ENCODE peak calls at places on chromosomes 11 and 22, in nine cellular contexts. B, J, M, S, L, E, Z, X and Q are unnamed samples.

GRCh38 chr11:2258501-2259465 is 11.6 kb downstream of the ASCL2 start:
- DNase-seq in B (peak; percentile 41), J (no peak), M (no peak), S (peak; percentile 13), L (peak; percentile 2), E (no peak), Z (peak; percentile 36), X (no peak), Q (no peak)

GRCh38 chr11:127925430-127925829 is 661.9 kb downstream of the ETS1 start:
- DNase-seq in B (no peak), J (no peak), M (no peak), S (no peak), L (no peak), E (no peak), Z (no peak), X (no peak), Q (no peak)

GRCh38 chr22:49191506-49191980 is 636.1 kb downstream of the BRD1 start:
- DNase-seq in B (no peak), J (no peak), M (no peak), S (no peak), L (no peak), E (no peak), Z (no peak), X (peak; percentile 62), Q (no peak)

GRCh38 chr22:44088976-44089570 is 65.0 kb downstream of the PARVB start:
- DNase-seq in B (no peak), J (peak; percentile 57), M (no peak), S (no peak), L (peak; percentile 44), E (no peak), Z (no peak), X (peak; percentile 45), Q (no peak)

GRCh38 chr11:110077866-110078325 is 15.3 kb upstream of the ZC3H12C start:
- DNase-seq in B (no peak), J (no peak), M (no peak), S (no peak), L (no peak), E (no peak), Z (no peak), X (no peak), Q (no peak)

GRCh38 chr11:16179668-16180067 is 176.7 kb downstream of the SOX6 start:
- DNase-seq in B (no peak), J (no peak), M (no peak), S (no peak), L (no peak), E (no peak), Z (no peak), X (no peak), Q (no peak)

GRCh38 chr11:59062602-59063529 is 23.2 kb upstream of the GLYATL1B start:
- DNase-seq in B (no peak), J (no peak), M (no peak), S (no peak), L (no peak), E (peak; percentile 2), Z (no peak), X (no peak), Q (no peak)

GRCh38 chr11:57124912-57125311 is 56.8 kb upstream of the LRRC55 start:
- DNase-seq in B (no peak), J (no peak), M (no peak), S (no peak), L (no peak), E (no peak), Z (no peak), X (no peak), Q (no peak)

GRCh38 chr11:5983443-5983842 is 3.3 kb downstream of the OR52L1 start:
- DNase-seq in B (no peak), J (no peak), M (no peak), S (no peak), L (no peak), E (no peak), Z (no peak), X (no peak), Q (no peak)

GRCh38 chr11:123454060-123454651 is 24.1 kb downstream of the GRAMD1B start:
- DNase-seq in B (peak; percentile 58), J (no peak), M (no peak), S (no peak), L (no peak), E (peak; percentile 97), Z (no peak), X (no peak), Q (no peak)

GRCh38 chr22:23155831-23156230 is 10.6 kb downstream of the RAB36 start:
- DNase-seq in B (no peak), J (no peak), M (no peak), S (no peak), L (no peak), E (no peak), Z (no peak), X (no peak), Q (no peak)

DNA sequence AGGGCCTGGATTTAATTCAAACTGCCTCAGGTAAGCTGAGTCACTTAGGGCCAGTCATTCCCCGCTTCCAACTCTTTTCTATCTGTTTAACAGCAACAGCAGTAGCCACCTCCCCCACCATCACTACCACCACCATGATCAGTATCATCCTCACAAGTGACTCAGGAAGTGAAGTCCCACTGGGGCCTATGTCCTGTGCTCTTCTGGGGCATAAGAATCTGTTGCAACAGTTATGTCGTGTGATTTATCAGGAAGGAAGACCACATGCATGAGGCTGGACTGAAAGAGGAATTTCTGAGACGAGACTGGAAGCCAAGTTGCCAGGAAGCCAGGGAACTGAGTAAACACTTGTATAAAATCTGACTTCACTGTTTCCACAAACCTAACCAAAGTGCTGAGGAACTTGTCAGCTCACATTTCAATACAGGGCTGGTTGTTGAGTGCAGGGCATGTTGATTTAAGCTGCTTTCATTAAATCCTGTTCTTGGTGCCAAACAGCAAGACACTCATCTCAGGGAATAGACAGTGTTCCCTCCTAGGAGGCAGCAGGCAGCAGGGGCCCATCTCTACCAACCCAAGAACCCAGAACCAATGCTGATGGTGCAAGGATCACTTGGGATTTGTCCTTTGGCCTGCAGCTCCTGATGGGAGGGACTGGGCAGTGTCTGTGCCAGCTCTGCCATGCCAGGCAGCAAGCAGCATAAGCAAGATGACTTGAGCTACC is 226.7 kb upstream of the NARS2 start:
- DNase-seq in B (no peak), J (peak; percentile 43), M (peak; percentile 41), S (peak; percentile 50), L (peak; percentile 45), E (peak; percentile 43), Z (no peak), X (no peak), Q (no peak)
- H3K4me1 ChIP-seq in B (no peaks in the 10 kb centered on the region), J (no peaks in the 10 kb centered on the region), M (peaks cover 57% of the 10 kb centered on the region), S (peaks cover 4% of the 10 kb centered on the region), L (peaks cover 12% of the 10 kb centered on the region), E (peaks cover 17% of the 10 kb centered on the region), Z (no peaks in the 10 kb centered on the region), X (peaks cover 11% of the 10 kb centered on the region), Q (peaks cover 32% of the 10 kb centered on the region)

DNA sequence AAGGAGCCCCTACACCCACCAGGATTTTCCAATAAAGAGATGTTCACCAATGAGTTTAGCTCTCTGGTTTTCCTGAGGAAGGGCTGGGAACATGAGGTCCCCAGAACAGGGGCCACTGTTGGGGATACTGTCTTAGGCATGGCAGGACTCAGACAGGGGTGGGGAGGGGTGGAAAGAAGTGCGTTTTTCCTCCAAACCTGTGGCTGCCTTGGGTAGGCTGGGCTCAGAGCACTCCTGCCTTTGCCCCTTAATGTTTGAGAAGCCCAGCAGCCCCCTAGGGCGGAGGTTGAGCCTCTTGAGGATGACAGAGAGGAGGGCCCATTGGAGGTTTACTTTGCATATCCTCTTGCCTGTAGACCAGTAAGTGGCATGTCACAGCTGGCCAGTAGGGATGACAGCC is 10.6 kb downstream of the MTFP1 start:
- DNase-seq in B (no peak), J (no peak), M (no peak), S (no peak), L (no peak), E (no peak), Z (no peak), X (peak; percentile 26), Q (no peak)
- H3K27ac ChIP-seq in B (peak overlapping the region; percentile 61), J (peak overlapping the region; percentile 37), M (no peak overlapping the region), S (no peak overlapping the region), L (peak overlapping the region; percentile 65), E (peak overlapping the region; percentile 4), Z (no peak overlapping the region), X (peak overlapping the region; percentile 43), Q (peak overlapping the region; percentile 44)

GRCh38 chr11:119236891-119237290 is 30.8 kb downstream of the CBL start:
- DNase-seq in B (no peak), J (no peak), M (no peak), S (no peak), L (no peak), E (no peak), Z (no peak), X (no peak), Q (no peak)

GRCh38 chr11:119236490-119236889 is 30.4 kb downstream of the CBL start:
- DNase-seq in B (no peak), J (no peak), M (no peak), S (no peak), L (no peak), E (no peak), Z (no peak), X (no peak), Q (no peak)

DNA sequence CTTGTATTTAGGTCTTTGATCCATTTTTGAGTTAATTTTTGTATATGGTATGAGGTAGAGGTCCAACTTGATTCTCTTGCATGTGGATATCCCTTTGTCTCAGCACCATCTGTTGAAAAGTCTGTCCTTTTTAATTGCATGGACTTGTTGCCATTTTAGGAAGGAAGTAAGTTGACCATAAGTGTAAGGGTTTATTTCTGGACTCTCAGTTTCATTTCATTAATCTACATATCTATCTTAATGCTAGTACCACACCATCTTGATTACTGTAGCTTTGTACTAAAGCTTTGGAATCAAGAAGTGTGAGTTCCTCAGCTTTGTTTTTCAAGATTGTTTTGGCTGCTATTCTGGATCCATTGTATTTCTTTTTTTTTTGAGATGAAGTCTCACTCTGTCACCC is 31.4 kb downstream of the CBL start:
- DNase-seq in B (no peak), J (no peak), M (no peak), S (no peak), L (no peak), E (no peak), Z (no peak), X (no peak), Q (no peak)
- H3K4me1 ChIP-seq in B (no peaks in the 10 kb centered on the region), J (no peaks in the 10 kb centered on the region), M (no peaks in the 10 kb centered on the region), S (no peaks in the 10 kb centered on the region), L (no peaks in the 10 kb centered on the region), E (peaks cover 5% of the 10 kb centered on the region), Z (no peaks in the 10 kb centered on the region), X (no peaks in the 10 kb centered on the region), Q (no peaks in the 10 kb centered on the region)

DNA sequence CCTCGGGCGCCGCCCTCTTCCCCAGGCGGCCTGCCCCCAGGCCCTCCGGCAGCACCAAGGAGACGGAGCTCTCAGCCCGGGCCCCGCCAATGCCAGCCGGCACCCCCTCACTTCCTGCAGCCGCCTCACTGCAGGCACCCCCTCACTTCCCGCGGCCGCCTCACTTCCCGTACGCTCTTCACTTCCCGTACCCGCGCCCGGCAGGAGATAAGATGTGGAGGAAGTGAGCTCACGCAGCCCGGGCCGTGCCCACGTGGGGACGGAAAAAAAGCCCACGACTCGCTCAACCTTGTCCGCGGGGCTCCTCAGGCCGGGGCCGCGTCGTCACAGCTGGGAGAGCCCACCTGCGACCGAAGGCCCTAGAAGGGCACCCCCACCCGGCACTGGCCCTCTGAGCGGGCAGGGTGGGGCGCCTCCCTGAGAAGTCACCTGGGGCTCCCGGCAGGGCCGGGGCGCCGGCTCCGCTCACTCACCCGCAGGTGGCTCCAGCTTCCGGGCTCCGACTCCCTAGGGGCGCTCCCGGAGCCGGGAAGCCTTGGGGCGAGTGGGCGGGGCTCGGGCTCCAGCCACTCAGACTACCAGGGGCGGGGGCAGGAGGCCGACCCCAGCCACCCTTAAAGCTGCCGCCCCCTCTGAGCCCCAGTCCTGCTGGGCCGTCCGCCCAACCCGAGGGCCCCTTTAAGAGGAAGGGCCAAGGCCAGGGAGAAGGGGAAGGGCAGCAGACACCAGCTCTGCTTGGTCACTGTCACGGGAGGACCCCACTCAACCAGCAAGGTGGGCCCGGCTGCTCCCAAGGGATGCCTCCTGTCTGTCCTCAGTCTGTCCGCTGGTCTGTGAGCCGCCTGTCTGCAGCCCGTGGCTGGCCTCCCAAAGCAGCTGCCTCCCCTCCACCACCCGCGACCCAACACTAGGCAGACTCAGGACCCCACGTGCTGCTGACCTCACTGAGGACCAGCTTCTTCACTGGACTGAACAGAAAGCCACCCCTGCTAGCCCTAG is 31.4 kb downstream of the PISD start:
- DNase-seq in B (peak; percentile 96), J (peak; percentile 89), M (peak; percentile 74), S (peak; percentile 73), L (peak; percentile 83), E (peak; percentile 44), Z (peak; percentile 94), X (peak; percentile 96), Q (no peak)
- H3K27ac ChIP-seq in B (peak overlapping the region; percentile 90), J (peak overlapping the region; percentile 83), M (peak overlapping the region; percentile 52), S (peak overlapping the region; percentile 70), L (peak overlapping the region; percentile 90), E (peak overlapping the region; percentile 99), Z (no peak overlapping the region), X (peak overlapping the region; percentile 92), Q (peak overlapping the region; percentile 89)